ENCODE peak calls at places on chromosomes 3 and 15, in six cellular contexts. H is A549, K is fibroblast of lung, U is H9, Q is progenitor cell of endocrine pancreas, E is BE2C. N is an unnamed sample.

GRCh38 chr3:71065764-71066013 is 517.8 kb downstream of the FOXP1 start:
- DNase-seq in H (no peak), K (no peak), U (no peak), Q (no peak), E (no peak), N (peak)

GRCh38 chr3:197050511-197050910 is 20.9 kb upstream of the MELTF start:
- DNase-seq in H (no peak), K (no peak), U (no peak), Q (no peak), E (no peak), N (no peak)

GRCh38 chr3:194306771-194307640 is 44.1 kb downstream of the CPN2 start:
- DNase-seq in H (no peak), K (no peak), U (no peak), Q (no peak), E (no peak), N (no peak)

GRCh38 chr15:90660195-90660995 is 56.8 kb upstream of the BLM start:
- DNase-seq in H (peak), K (peak), U (peak), Q (no peak), E (peak), N (peak)

GRCh38 chr15:57591822-57592367 is at the start of gene MYZAP:
- DNase-seq in H (peak), K (peak), U (peak), Q (peak), E (peak), N (no peak)

GRCh38 chr15:57440167-57440566 is 63.9 kb downstream of the CGNL1 start:
- DNase-seq in H (no peak), K (no peak), U (no peak), Q (no peak), E (no peak), N (no peak)

GRCh38 chr15:57559875-57560274 is 31.8 kb upstream of the MYZAP start:
- DNase-seq in H (peak), K (no peak), U (peak), Q (peak), E (peak), N (peak)

GRCh38 chr15:52351206-52351907 is 55.8 kb upstream of the MYO5C start:
- DNase-seq in H (no peak), K (no peak), U (no peak), Q (no peak), E (no peak), N (peak)

GRCh38 chr3:72231439-72232196 is 446.7 kb upstream of the PROK2 start:
- DNase-seq in H (no peak), K (no peak), U (no peak), Q (no peak), E (no peak), N (no peak)

GRCh38 chr3:170622369-170623159 is 36.7 kb upstream of the SLC7A14 start:
- DNase-seq in H (no peak), K (peak), U (no peak), Q (no peak), E (peak), N (peak)

GRCh38 chr3:156209631-156210336 is 89.4 kb downstream of the KCNAB1 start:
- DNase-seq in H (no peak), K (peak), U (no peak), Q (no peak), E (no peak), N (no peak)

GRCh38 chr15:70608156-70608555 is 155.2 kb downstream of the UACA start:
- DNase-seq in H (no peak), K (peak), U (no peak), Q (no peak), E (no peak), N (peak)

GRCh38 chr15:89898628-89899302 is 5.0 kb upstream of the AP3S2 start:
- DNase-seq in H (peak), K (peak), U (peak), Q (peak), E (peak), N (peak)

GRCh38 chr3:128317101-128317697 is 149.5 kb downstream of the DNAJB8 start:
- DNase-seq in H (no peak), K (no peak), U (peak), Q (no peak), E (peak), N (no peak)

GRCh38 chr3:155334897-155335883 is 41.7 kb upstream of the STRIT1 start:
- DNase-seq in H (no peak), K (peak), U (no peak), Q (no peak), E (peak), N (peak)

GRCh38 chr15:66799242-66799641 is 97.2 kb downstream of the SMAD6 start:
- DNase-seq in H (no peak), K (no peak), U (no peak), Q (no peak), E (no peak), N (no peak)

GRCh38 chr15:27958911-27959598 is 140.1 kb downstream of the OCA2 start:
- DNase-seq in H (no peak), K (peak), U (no peak), Q (no peak), E (no peak), N (no peak)

GRCh38 chr3:21310176-21310575 is 440.8 kb downstream of the ZNF385D start:
- DNase-seq in H (no peak), K (peak), U (no peak), Q (no peak), E (no peak), N (peak)

GRCh38 chr15:39281094-39281493 is 299.8 kb upstream of the THBS1 start:
- DNase-seq in H (no peak), K (peak), U (no peak), Q (no peak), E (no peak), N (peak)

GRCh38 chr3:4983739-4984510 is 4.7 kb downstream of the BHLHE40 start:
- DNase-seq in H (no peak), K (peak), U (no peak), Q (no peak), E (no peak), N (peak)

GRCh38 chr15:96209285-96209735 is 121.2 kb upstream of the NR2F2 start:
- DNase-seq in H (no peak), K (no peak), U (no peak), Q (no peak), E (no peak), N (no peak)

GRCh38 chr3:43001094-43001553 is 22.0 kb downstream of the GASK1A start:
- DNase-seq in H (no peak), K (peak), U (no peak), Q (no peak), E (no peak), N (peak)

GRCh38 chr3:52120576-52121458 is 33.4 kb downstream of the POC1A start:
- DNase-seq in H (no peak), K (no peak), U (no peak), Q (no peak), E (no peak), N (peak)

GRCh38 chr3:179528786-179529185 is 33.9 kb upstream of the ACTL6A start:
- DNase-seq in H (no peak), K (peak), U (no peak), Q (no peak), E (no peak), N (no peak)

GRCh38 chr3:129645291-129645690 is 38.8 kb upstream of the PLXND1 start:
- DNase-seq in H (no peak), K (no peak), U (no peak), Q (no peak), E (no peak), N (no peak)

GRCh38 chr3:129650256-129650872 is 43.9 kb upstream of the PLXND1 start:
- DNase-seq in H (peak), K (peak), U (peak), Q (peak), E (peak), N (peak)

GRCh38 chr3:129644836-129645235 is 38.4 kb upstream of the PLXND1 start:
- DNase-seq in H (no peak), K (no peak), U (no peak), Q (no peak), E (no peak), N (no peak)

GRCh38 chr3:129651316-129652202 is 45.1 kb upstream of the PLXND1 start:
- DNase-seq in H (peak), K (peak), U (peak), Q (no peak), E (peak), N (peak)

GRCh38 chr3:129648331-129648730 is 41.9 kb upstream of the PLXND1 start:
- DNase-seq in H (no peak), K (no peak), U (no peak), Q (no peak), E (no peak), N (no peak)
- TF ChIP-seq CTCF in H (no peak), K (no peak), U (no peak), Q (no peak), E (no peak), N (no peak)

DNA sequence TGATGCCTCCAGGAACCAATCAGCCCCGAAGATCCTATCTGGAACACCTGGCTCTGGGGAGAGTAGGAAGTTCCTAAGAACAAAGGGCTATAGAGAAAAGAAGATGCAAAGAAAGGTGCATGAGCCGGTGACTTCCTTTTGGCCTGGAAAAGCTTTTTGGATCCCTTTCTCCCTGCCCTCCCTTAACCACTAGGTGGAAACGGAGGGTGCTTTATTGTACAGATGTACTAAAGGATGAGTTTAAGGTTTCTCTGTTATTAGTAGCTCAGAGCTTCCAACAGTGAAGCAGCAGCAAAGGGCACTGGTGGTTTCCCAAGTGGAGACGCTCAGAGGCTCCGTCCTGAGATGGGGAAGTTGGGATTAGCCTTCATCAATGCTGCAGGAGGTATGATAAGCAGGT is 6.0 kb upstream of the ADGRG7 start:
- DNase-seq in H (peak), K (peak), U (peak), Q (no peak), E (peak), N (peak)
- TF ChIP-seq CTCF in H (peak), K (peak), U (peak), Q (peak), E (peak), N (peak)

GRCh38 chr3:188283347-188283746 is 129.4 kb downstream of the LPP start:
- DNase-seq in H (no peak), K (peak), U (no peak), Q (no peak), E (no peak), N (peak)
- TF ChIP-seq CTCF in H (no peak), K (peak), U (no peak), Q (peak), E (no peak), N (peak)

DNA sequence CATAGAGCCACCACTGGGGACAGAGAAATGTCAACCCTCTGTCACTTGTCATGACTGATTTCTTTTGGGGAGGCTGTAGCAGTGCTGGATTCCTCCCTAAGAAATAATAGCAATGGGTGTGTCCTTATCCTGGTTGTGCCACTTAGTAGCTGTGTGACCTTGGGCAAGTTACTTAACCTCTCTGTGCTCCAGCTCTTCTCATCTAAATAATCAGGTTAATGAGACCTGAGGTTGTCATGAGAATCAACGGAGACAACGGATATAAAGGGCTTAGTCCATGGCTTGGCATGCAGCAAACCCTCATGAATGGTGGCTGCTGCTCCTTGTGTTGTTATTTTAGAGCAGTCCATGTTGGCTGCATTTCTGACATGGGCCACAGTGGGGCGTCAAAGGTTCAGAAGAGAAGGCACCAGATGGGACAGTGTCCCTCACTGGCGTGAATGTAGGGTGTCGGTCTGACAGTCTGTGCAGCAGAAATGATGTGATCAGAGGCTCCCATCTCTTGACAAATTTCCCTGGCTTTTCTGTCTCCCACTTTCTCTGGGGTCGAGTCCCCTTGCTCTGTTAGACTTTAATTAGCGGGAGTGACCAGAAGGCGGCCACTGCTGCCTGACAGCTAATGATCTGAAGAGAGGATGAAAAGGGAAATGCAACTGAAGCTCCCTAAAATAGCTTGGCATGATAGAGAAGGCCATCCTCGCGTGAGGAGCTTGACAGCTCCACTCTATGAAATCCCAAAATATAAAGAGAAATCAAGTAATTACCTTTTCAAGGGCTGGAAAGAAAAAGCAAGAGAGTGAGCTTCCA is 209.4 kb downstream of the CADPS start:
- DNase-seq in H (peak), K (peak), U (peak), Q (peak), E (peak), N (peak)
- TF ChIP-seq CTCF in H (peak), K (peak), U (peak), Q (peak), E (peak), N (peak)

GRCh38 chr3:48077835-48078234 is 61.6 kb upstream of the MAP4 start:
- DNase-seq in H (no peak), K (peak), U (no peak), Q (no peak), E (no peak), N (peak)
- TF ChIP-seq CTCF in H (no peak), K (no peak), U (no peak), Q (no peak), E (no peak), N (no peak)

GRCh38 chr15:62060116-62060895 is at the start of gene VPS13C:
- DNase-seq in H (peak), K (peak), U (peak), Q (peak), E (peak), N (peak)
- TF ChIP-seq CTCF in H (peak), K (peak), U (peak), Q (peak), E (peak), N (peak)

GRCh38 chr3:25664066-25664809 is 469 bp downstream of the TOP2B start:
- DNase-seq in H (peak), K (peak), U (peak), Q (peak), E (peak), N (peak)
- TF ChIP-seq CTCF in H (no peak), K (no peak), U (no peak), Q (no peak), E (no peak), N (no peak)

DNA sequence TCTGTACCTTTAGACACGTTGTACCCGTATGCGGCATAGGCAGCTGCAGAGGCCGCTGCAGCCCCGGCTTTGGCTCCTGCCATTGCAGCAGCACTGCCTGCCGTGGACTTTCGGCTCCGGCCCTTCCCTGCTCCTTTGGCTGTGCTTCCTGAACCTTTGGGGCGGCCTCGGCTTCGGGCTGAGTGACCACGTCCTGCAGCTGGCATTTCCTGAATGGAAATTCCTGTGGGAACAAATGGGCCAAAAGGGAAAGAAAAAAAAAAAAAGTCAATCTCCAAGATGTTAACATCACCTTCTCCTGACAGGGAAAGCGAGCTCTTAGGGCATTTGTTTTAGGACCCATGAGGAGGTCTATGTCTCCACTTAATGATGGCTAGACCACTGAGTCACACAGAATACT is 29.6 kb downstream of the CHAC1 start:
- DNase-seq in H (no peak), K (peak), U (no peak), Q (no peak), E (no peak), N (peak)
- TF ChIP-seq CTCF in H (no peak), K (no peak), U (no peak), Q (no peak), E (no peak), N (no peak)